ENCODE peak calls at places on chromosome 21, in five cellular contexts. One of them, this sample, is unnamed.

GRCh38 chr21:45950740-45951515 is 30.6 kb upstream of the COL6A1 start:
- DNase-seq in AG04450: no peak
- DNase-seq in spleen: no peak
- DNase-seq in lower lobe of right lung: no peak
- DNase-seq in tibial nerve: no peak
- DNase-seq in this sample: no peak

GRCh38 chr21:20592482-20592881 is 405.7 kb upstream of the NCAM2 start:
- DNase-seq in spleen: no peak
- DNase-seq in tibial nerve: no peak
- DNase-seq in lower lobe of right lung: no peak
- DNase-seq in AG04450: no peak
- DNase-seq in this sample: no peak

GRCh38 chr21:9780441-9780937 is 740.9 kb upstream of the TPTE start:
- DNase-seq in AG04450: no peak
- DNase-seq in spleen: no peak
- DNase-seq in lower lobe of right lung: no peak
- DNase-seq in tibial nerve: no peak
- DNase-seq in this sample: no peak

GRCh38 chr21:31658053-31658452 is 1.4 kb upstream of the SOD1 start:
- DNase-seq in spleen: no peak
- DNase-seq in AG04450: no peak
- DNase-seq in lower lobe of right lung: no peak
- DNase-seq in tibial nerve: no peak
- DNase-seq in this sample: no peak

GRCh38 chr21:33279330-33279820 is 13.2 kb downstream of the IL10RB start:
- DNase-seq in tibial nerve: no peak
- DNase-seq in spleen: no peak
- DNase-seq in AG04450: no peak
- DNase-seq in lower lobe of right lung: no peak
- DNase-seq in this sample: no peak

GRCh38 chr21:21109736-21110135 is 111.5 kb downstream of the NCAM2 start:
- DNase-seq in AG04450: no peak
- DNase-seq in tibial nerve: no peak
- DNase-seq in spleen: no peak
- DNase-seq in lower lobe of right lung: no peak
- DNase-seq in this sample: no peak

GRCh38 chr21:33025471-33026298 is at the start of gene OLIG2:
- DNase-seq in tibial nerve: no peak
- DNase-seq in lower lobe of right lung: no peak
- DNase-seq in AG04450: no peak
- DNase-seq in spleen: no peak
- DNase-seq in this sample: no peak

GRCh38 chr21:31172328-31172727 is 134.1 kb upstream of the KRTAP19-8 start:
- DNase-seq in tibial nerve: no peak
- DNase-seq in spleen: no peak
- DNase-seq in lower lobe of right lung: no peak
- DNase-seq in AG04450: no peak
- DNase-seq in this sample: no peak

GRCh38 chr21:15894596-15894995 is 164.8 kb downstream of the USP25 start:
- DNase-seq in spleen: no peak
- DNase-seq in tibial nerve: no peak
- DNase-seq in lower lobe of right lung: no peak
- DNase-seq in AG04450: no peak
- DNase-seq in this sample: no peak

GRCh38 chr21:45979651-45980050 is 1.9 kb upstream of the COL6A1 start:
- DNase-seq in tibial nerve: no peak
- DNase-seq in lower lobe of right lung: peak
- DNase-seq in spleen: no peak
- DNase-seq in AG04450: no peak
- DNase-seq in this sample: no peak

GRCh38 chr21:29893687-29894086 is 46.1 kb downstream of the GRIK1 start:
- DNase-seq in lower lobe of right lung: no peak
- DNase-seq in spleen: no peak
- DNase-seq in tibial nerve: no peak
- DNase-seq in AG04450: no peak
- DNase-seq in this sample: no peak

GRCh38 chr21:29164330-29164942 is 34.0 kb downstream of the MAP3K7CL start:
- DNase-seq in spleen: no peak
- DNase-seq in lower lobe of right lung: no peak
- DNase-seq in tibial nerve: no peak
- DNase-seq in AG04450: no peak
- DNase-seq in this sample: no peak

GRCh38 chr21:28788030-28788429 is 204.6 kb downstream of the LTN1 start:
- DNase-seq in lower lobe of right lung: no peak
- DNase-seq in tibial nerve: no peak
- DNase-seq in AG04450: no peak
- DNase-seq in spleen: no peak
- DNase-seq in this sample: no peak

GRCh38 chr21:17711896-17712295 is 99.2 kb upstream of the BTG3 start:
- DNase-seq in tibial nerve: no peak
- DNase-seq in spleen: no peak
- DNase-seq in AG04450: no peak
- DNase-seq in lower lobe of right lung: no peak
- DNase-seq in this sample: no peak

GRCh38 chr21:28607545-28607944 is 385.1 kb downstream of the LTN1 start:
- DNase-seq in AG04450: no peak
- DNase-seq in tibial nerve: no peak
- DNase-seq in lower lobe of right lung: no peak
- DNase-seq in spleen: no peak
- DNase-seq in this sample: no peak

GRCh38 chr21:23162213-23162946 is 2164.2 kb downstream of the NCAM2 start:
- DNase-seq in spleen: no peak
- DNase-seq in tibial nerve: no peak
- DNase-seq in lower lobe of right lung: no peak
- DNase-seq in AG04450: no peak
- DNase-seq in this sample: no peak

GRCh38 chr21:25518491-25518911 is 88.8 kb downstream of the MRPL39 start:
- DNase-seq in lower lobe of right lung: no peak
- DNase-seq in tibial nerve: no peak
- DNase-seq in spleen: no peak
- DNase-seq in AG04450: no peak
- DNase-seq in this sample: no peak

GRCh38 chr21:37793660-37794059 is 122.6 kb downstream of the KCNJ6 start:
- DNase-seq in tibial nerve: no peak
- DNase-seq in spleen: no peak
- DNase-seq in lower lobe of right lung: no peak
- DNase-seq in AG04450: no peak
- DNase-seq in this sample: no peak

GRCh38 chr21:29730281-29730680 is 209.5 kb downstream of the GRIK1 start:
- DNase-seq in AG04450: no peak
- DNase-seq in tibial nerve: no peak
- DNase-seq in lower lobe of right lung: no peak
- DNase-seq in spleen: no peak
- DNase-seq in this sample: no peak

GRCh38 chr21:21807598-21807903 is 809.3 kb downstream of the NCAM2 start:
- DNase-seq in spleen: no peak
- DNase-seq in tibial nerve: no peak
- DNase-seq in lower lobe of right lung: no peak
- DNase-seq in AG04450: no peak
- DNase-seq in this sample: no peak

DNA sequence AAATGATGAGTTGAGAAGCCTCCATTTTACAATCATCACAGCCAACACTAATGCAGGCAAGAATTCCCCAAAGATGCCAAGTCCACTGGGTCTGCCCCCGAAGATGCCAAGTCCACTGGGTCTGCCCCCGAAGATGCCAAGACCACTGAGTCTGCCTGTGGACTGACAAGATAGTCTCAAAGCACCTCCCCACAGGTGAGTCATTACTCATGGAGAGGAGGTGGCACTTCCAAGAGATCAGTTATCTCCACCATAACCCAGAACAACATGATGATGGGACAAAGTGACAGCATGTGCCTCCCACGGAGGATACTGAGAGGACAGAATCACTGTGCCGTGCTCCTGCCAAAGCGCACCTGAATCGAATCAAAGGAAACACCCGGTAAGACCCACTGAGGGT is 4.8 kb downstream of the PTTG1IP start:
- DNase-seq in lower lobe of right lung: no peak
- DNase-seq in tibial nerve: no peak
- DNase-seq in spleen: no peak
- DNase-seq in AG04450: no peak
- DNase-seq in this sample: no peak
- H3K27ac ChIP-seq in lower lobe of right lung: peak
- H3K27ac ChIP-seq in tibial nerve: peak
- H3K27ac ChIP-seq in spleen: peak
- H3K27ac ChIP-seq in AG04450: peak
- H3K27ac ChIP-seq in this sample: peak

DNA sequence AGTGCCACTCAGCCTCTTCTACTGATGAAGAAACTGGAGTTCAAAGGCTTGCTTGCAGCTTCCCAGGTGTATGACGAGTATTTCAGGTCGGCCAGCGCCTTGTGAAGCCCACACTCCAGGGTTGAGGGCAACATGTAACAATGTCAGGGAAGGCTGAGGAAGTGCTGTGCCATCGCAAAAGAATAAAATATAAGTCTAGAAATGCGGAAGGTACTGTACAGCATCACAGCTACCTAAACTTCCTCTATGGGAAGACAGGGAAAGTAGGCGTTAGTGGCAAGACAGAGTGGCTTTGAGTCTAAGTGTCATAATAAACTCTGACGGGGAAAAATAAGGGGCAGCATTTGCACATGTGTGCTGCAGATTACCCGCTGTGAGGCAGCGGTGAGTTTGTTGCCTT is 28.9 kb downstream of the DOP1B start:
- DNase-seq in spleen: peak
- DNase-seq in AG04450: no peak
- DNase-seq in lower lobe of right lung: no peak
- DNase-seq in tibial nerve: no peak
- DNase-seq in this sample: no peak
- H3K27ac ChIP-seq in spleen: peak
- H3K27ac ChIP-seq in AG04450: no peak
- H3K27ac ChIP-seq in lower lobe of right lung: no peak
- H3K27ac ChIP-seq in tibial nerve: no peak
- H3K27ac ChIP-seq in this sample: no peak

GRCh38 chr21:39673736-39674135 is 61.0 kb downstream of the B3GALT5 start:
- DNase-seq in tibial nerve: no peak
- DNase-seq in lower lobe of right lung: no peak
- DNase-seq in AG04450: no peak
- DNase-seq in spleen: peak
- DNase-seq in this sample: no peak

GRCh38 chr21:39673163-39673562 is 60.4 kb downstream of the B3GALT5 start:
- DNase-seq in spleen: no peak
- DNase-seq in lower lobe of right lung: no peak
- DNase-seq in tibial nerve: no peak
- DNase-seq in AG04450: no peak
- DNase-seq in this sample: no peak

GRCh38 chr21:39674794-39675193 is 62.1 kb downstream of the B3GALT5 start:
- DNase-seq in lower lobe of right lung: no peak
- DNase-seq in tibial nerve: no peak
- DNase-seq in spleen: peak
- DNase-seq in AG04450: no peak
- DNase-seq in this sample: no peak

GRCh38 chr21:39676054-39676771 is 63.5 kb downstream of the B3GALT5 start:
- DNase-seq in tibial nerve: no peak
- DNase-seq in AG04450: no peak
- DNase-seq in lower lobe of right lung: no peak
- DNase-seq in spleen: no peak
- DNase-seq in this sample: peak

GRCh38 chr21:39675595-39675994 is 62.9 kb downstream of the B3GALT5 start:
- DNase-seq in spleen: no peak
- DNase-seq in AG04450: no peak
- DNase-seq in lower lobe of right lung: no peak
- DNase-seq in tibial nerve: no peak
- DNase-seq in this sample: no peak
- H3K27ac ChIP-seq in spleen: no peak
- H3K27ac ChIP-seq in AG04450: no peak
- H3K27ac ChIP-seq in lower lobe of right lung: peak
- H3K27ac ChIP-seq in tibial nerve: no peak
- H3K27ac ChIP-seq in this sample: no peak

DNA sequence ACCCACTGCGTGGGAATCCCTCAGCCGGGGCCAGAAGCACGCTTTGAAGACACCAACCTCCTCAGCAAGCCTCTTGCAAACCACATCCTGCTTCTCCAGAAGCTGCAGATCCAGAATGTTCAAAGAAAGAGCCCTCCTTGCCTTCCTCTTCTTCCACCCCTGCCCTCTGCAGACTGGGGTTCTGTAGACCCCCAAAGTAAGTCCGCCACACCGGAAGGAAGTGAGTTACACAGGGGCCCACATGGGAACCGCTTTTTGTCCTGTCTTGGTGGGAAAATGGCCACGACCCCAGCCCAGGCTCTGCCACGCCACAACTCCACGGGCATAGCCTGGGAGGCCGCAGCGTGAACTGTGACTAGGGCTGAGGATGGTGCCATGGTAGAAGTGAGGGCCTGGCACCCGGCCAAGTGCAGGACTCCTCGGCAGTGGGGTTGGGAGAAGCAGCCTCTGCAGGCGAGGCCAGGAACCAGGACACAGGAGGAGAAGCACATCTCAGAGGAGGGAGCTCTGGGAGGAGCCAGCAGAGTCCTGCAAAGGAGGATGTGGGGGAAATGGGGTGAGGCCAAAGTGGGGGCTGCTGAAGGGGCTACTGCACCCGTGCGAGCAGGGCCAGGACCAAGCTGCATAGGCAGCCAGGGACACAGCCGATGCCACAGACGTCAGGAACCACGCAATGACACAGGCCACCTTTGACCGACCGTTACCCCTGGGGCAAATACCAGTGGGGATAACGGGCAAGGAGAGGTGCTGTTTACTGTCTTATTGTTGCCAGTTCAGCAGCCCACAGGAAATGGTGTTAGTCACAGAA is 30.9 kb downstream of the PDE9A start:
- DNase-seq in AG04450: no peak
- DNase-seq in spleen: peak
- DNase-seq in lower lobe of right lung: no peak
- DNase-seq in tibial nerve: no peak
- DNase-seq in this sample: no peak
- H3K27ac ChIP-seq in AG04450: no peak
- H3K27ac ChIP-seq in spleen: no peak
- H3K27ac ChIP-seq in lower lobe of right lung: no peak
- H3K27ac ChIP-seq in tibial nerve: peak
- H3K27ac ChIP-seq in this sample: no peak